ENCODE peak calls at places on chromosomes 2 and 18, in ten cellular contexts. One of them, this sample, is unnamed.

GRCh38 chr2:46020416-46020815 is 276.8 kb upstream of the EPAS1 start:
- DNase-seq in progenitor cell of endocrine pancreas: no peak
- DNase-seq in cardiac fibroblast: peak
- DNase-seq in DND-41: no peak
- DNase-seq in HEK293T: no peak
- DNase-seq in HTR-8/SVneo: no peak
- DNase-seq in SIG-M5: no peak
- DNase-seq in sciatic nerve: no peak
- DNase-seq in HCT116: no peak
- DNase-seq in activated CD4-positive, alpha-beta T cell treated with anti-CD3 and anti-CD28 coated beads, Interleukin-2, amount 50 U/mL, for 4 hours: no peak
- DNase-seq in this sample: no peak

GRCh38 chr2:317501-318424 is 29.9 kb upstream of the ALKAL2 start:
- DNase-seq in progenitor cell of endocrine pancreas: no peak
- DNase-seq in cardiac fibroblast: peak
- DNase-seq in DND-41: no peak
- DNase-seq in HEK293T: no peak
- DNase-seq in HTR-8/SVneo: peak
- DNase-seq in SIG-M5: no peak
- DNase-seq in sciatic nerve: no peak
- DNase-seq in HCT116: no peak
- DNase-seq in activated CD4-positive, alpha-beta T cell treated with anti-CD3 and anti-CD28 coated beads, Interleukin-2, amount 50 U/mL, for 4 hours: peak
- DNase-seq in this sample: peak

GRCh38 chr2:159921752-159922404 is 123.9 kb upstream of the CD302 start:
- DNase-seq in progenitor cell of endocrine pancreas: peak
- DNase-seq in cardiac fibroblast: peak
- DNase-seq in DND-41: peak
- DNase-seq in HEK293T: peak
- DNase-seq in HTR-8/SVneo: peak
- DNase-seq in SIG-M5: no peak
- DNase-seq in sciatic nerve: peak
- DNase-seq in HCT116: peak
- DNase-seq in activated CD4-positive, alpha-beta T cell treated with anti-CD3 and anti-CD28 coated beads, Interleukin-2, amount 50 U/mL, for 4 hours: peak
- DNase-seq in this sample: peak

GRCh38 chr2:26613241-26614204 is 27.6 kb downstream of the CIB4 start:
- DNase-seq in progenitor cell of endocrine pancreas: peak
- DNase-seq in cardiac fibroblast: peak
- DNase-seq in DND-41: no peak
- DNase-seq in HEK293T: no peak
- DNase-seq in HTR-8/SVneo: no peak
- DNase-seq in SIG-M5: no peak
- DNase-seq in sciatic nerve: peak
- DNase-seq in HCT116: no peak
- DNase-seq in activated CD4-positive, alpha-beta T cell treated with anti-CD3 and anti-CD28 coated beads, Interleukin-2, amount 50 U/mL, for 4 hours: no peak
- DNase-seq in this sample: no peak

GRCh38 chr2:146721486-146721885 is 1123.3 kb upstream of the ACVR2A start:
- DNase-seq in progenitor cell of endocrine pancreas: no peak
- DNase-seq in cardiac fibroblast: no peak
- DNase-seq in DND-41: no peak
- DNase-seq in HEK293T: no peak
- DNase-seq in HTR-8/SVneo: no peak
- DNase-seq in SIG-M5: no peak
- DNase-seq in sciatic nerve: no peak
- DNase-seq in HCT116: no peak
- DNase-seq in activated CD4-positive, alpha-beta T cell treated with anti-CD3 and anti-CD28 coated beads, Interleukin-2, amount 50 U/mL, for 4 hours: no peak
- DNase-seq in this sample: no peak

GRCh38 chr18:68053290-68053689 is 536.8 kb upstream of the DSEL start:
- DNase-seq in progenitor cell of endocrine pancreas: no peak
- DNase-seq in cardiac fibroblast: no peak
- DNase-seq in DND-41: no peak
- DNase-seq in HEK293T: no peak
- DNase-seq in HTR-8/SVneo: no peak
- DNase-seq in SIG-M5: no peak
- DNase-seq in sciatic nerve: no peak
- DNase-seq in HCT116: no peak
- DNase-seq in activated CD4-positive, alpha-beta T cell treated with anti-CD3 and anti-CD28 coated beads, Interleukin-2, amount 50 U/mL, for 4 hours: no peak
- DNase-seq in this sample: no peak

GRCh38 chr2:220162320-220162719 is 534.9 kb downstream of the SLC4A3 start:
- DNase-seq in progenitor cell of endocrine pancreas: no peak
- DNase-seq in cardiac fibroblast: peak
- DNase-seq in DND-41: no peak
- DNase-seq in HEK293T: no peak
- DNase-seq in HTR-8/SVneo: no peak
- DNase-seq in SIG-M5: no peak
- DNase-seq in sciatic nerve: no peak
- DNase-seq in HCT116: no peak
- DNase-seq in activated CD4-positive, alpha-beta T cell treated with anti-CD3 and anti-CD28 coated beads, Interleukin-2, amount 50 U/mL, for 4 hours: no peak
- DNase-seq in this sample: no peak

GRCh38 chr2:33314541-33314940 is 161.9 kb upstream of the RASGRP3 start:
- DNase-seq in progenitor cell of endocrine pancreas: no peak
- DNase-seq in cardiac fibroblast: no peak
- DNase-seq in DND-41: no peak
- DNase-seq in HEK293T: no peak
- DNase-seq in HTR-8/SVneo: no peak
- DNase-seq in SIG-M5: no peak
- DNase-seq in sciatic nerve: no peak
- DNase-seq in HCT116: no peak
- DNase-seq in activated CD4-positive, alpha-beta T cell treated with anti-CD3 and anti-CD28 coated beads, Interleukin-2, amount 50 U/mL, for 4 hours: no peak
- DNase-seq in this sample: no peak

GRCh38 chr2:35960596-35960995 is 395.0 kb upstream of the CRIM1 start:
- DNase-seq in progenitor cell of endocrine pancreas: no peak
- DNase-seq in cardiac fibroblast: no peak
- DNase-seq in DND-41: no peak
- DNase-seq in HEK293T: no peak
- DNase-seq in HTR-8/SVneo: no peak
- DNase-seq in SIG-M5: no peak
- DNase-seq in sciatic nerve: no peak
- DNase-seq in HCT116: no peak
- DNase-seq in activated CD4-positive, alpha-beta T cell treated with anti-CD3 and anti-CD28 coated beads, Interleukin-2, amount 50 U/mL, for 4 hours: no peak
- DNase-seq in this sample: no peak